ENCODE peak calls at places on chromosome 20, in four cellular contexts. B is GM12878, H is HepG2, E is HCT116. P is an unnamed sample.

GRCh38 chr20:23884771-23885162 is 5.2 kb upstream of the CST5 start:
- DNase-seq in B (no peak), H (no peak), E (no peak), P (no peak)

GRCh38 chr20:40705413-40705812 is 16.4 kb upstream of the MAFB start:
- DNase-seq in B (no peak), H (no peak), E (no peak), P (no peak)

GRCh38 chr20:54075322-54075721 is 4.9 kb upstream of the BCAS1 start:
- DNase-seq in B (no peak), H (no peak), E (no peak), P (no peak)

GRCh38 chr20:50838707-50839385 is 44.0 kb downstream of the BCAS4 start:
- DNase-seq in B (no peak), H (no peak), E (no peak), P (no peak)

GRCh38 chr20:36128463-36129176 is 25.9 kb upstream of the EPB41L1 start:
- DNase-seq in B (no peak), H (no peak), E (no peak), P (no peak)

GRCh38 chr20:43916875-43917371 is 2.3 kb downstream of the TOX2 start:
- DNase-seq in B (peak), H (no peak), E (no peak), P (no peak)

GRCh38 chr20:63708301-63709148 is 686 bp downstream of the ZGPAT start:
- DNase-seq in B (no peak), H (no peak), E (no peak), P (no peak)

GRCh38 chr20:5489596-5489995 is 172.8 kb upstream of the PROKR2 start:
- DNase-seq in B (no peak), H (no peak), E (no peak), P (no peak)

GRCh38 chr20:3655032-3655405 is 8.2 kb downstream of the GFRA4 start:
- DNase-seq in B (no peak), H (no peak), E (no peak), P (no peak)

GRCh38 chr20:15702161-15702560 is 871.1 kb downstream of the KIF16B start:
- DNase-seq in B (no peak), H (no peak), E (no peak), P (no peak)

GRCh38 chr20:47019106-47019824 is 124.6 kb downstream of the EYA2 start:
- DNase-seq in B (no peak), H (no peak), E (no peak), P (no peak)

GRCh38 chr20:44038681-44039123 is 124.0 kb downstream of the TOX2 start:
- DNase-seq in B (no peak), H (no peak), E (no peak), P (no peak)

GRCh38 chr20:37336369-37337207 is 9.4 kb upstream of the SRC start:
- DNase-seq in B (peak), H (no peak), E (no peak), P (no peak)

GRCh38 chr20:44017905-44018683 is 103.4 kb downstream of the TOX2 start:
- DNase-seq in B (no peak), H (no peak), E (peak), P (peak)

GRCh38 chr20:50747275-50747674 is 15.9 kb downstream of the PARD6B start:
- DNase-seq in B (no peak), H (no peak), E (no peak), P (no peak)

GRCh38 chr20:60001027-60001567 is 42.9 kb downstream of the CDH26 start:
- DNase-seq in B (no peak), H (no peak), E (no peak), P (no peak)

GRCh38 chr20:45890077-45890996 is 671 bp downstream of the NEURL2 start:
- DNase-seq in B (no peak), H (peak), E (no peak), P (peak)

GRCh38 chr20:2767768-2768631 is 32.4 kb downstream of the CPXM1 start:
- DNase-seq in B (no peak), H (no peak), E (no peak), P (peak)

GRCh38 chr20:4135385-4136077 is 120.2 kb upstream of the RNF24 start:
- DNase-seq in B (no peak), H (peak), E (peak), P (no peak)

GRCh38 chr20:63112491-63113219 is 103.3 kb downstream of the YTHDF1 start:
- DNase-seq in B (no peak), H (no peak), E (no peak), P (no peak)

GRCh38 chr20:62940875-62941274 is 2.9 kb downstream of the GID8 start:
- DNase-seq in B (no peak), H (no peak), E (no peak), P (no peak)

GRCh38 chr20:56433880-56434255 is 21.8 kb downstream of the CASS4 start:
- DNase-seq in B (no peak), H (no peak), E (no peak), P (no peak)

GRCh38 chr20:62044671-62045070 is 21.0 kb downstream of the TAF4 start:
- DNase-seq in B (no peak), H (no peak), E (no peak), P (peak)

GRCh38 chr20:53942121-53942816 is 128.1 kb downstream of the BCAS1 start:
- DNase-seq in B (peak), H (no peak), E (no peak), P (no peak)

GRCh38 chr20:50456452-50457324 is 53.5 kb upstream of the PTPN1 start:
- DNase-seq in B (no peak), H (no peak), E (no peak), P (no peak)

GRCh38 chr20:7859371-7859802 is 80.9 kb downstream of the HAO1 start:
- DNase-seq in B (peak), H (peak), E (no peak), P (peak)

GRCh38 chr20:13009682-13010406 is 1.1 kb downstream of the SPTLC3 start:
- DNase-seq in B (peak), H (peak), E (no peak), P (peak)

DNA sequence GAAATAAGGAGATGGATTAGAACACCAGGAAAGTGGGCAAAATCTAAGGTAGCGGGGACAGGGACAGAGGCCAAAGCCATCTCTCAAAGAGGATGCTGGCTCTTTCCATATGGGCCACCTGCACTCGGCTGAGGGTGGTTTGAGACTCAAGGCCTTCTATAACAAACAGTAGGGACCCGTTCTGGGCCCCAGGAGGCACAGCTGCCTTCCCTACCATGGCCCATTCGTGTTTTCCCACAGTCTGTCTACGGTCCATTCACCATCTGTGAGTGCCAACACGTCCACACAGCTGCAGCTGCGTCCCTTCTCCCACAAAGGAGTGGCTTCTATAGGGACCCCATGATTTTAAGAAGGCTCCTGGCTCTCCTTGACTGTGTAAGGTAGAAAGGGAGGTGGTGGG is 871 bp downstream of the BANF2 start:
- DNase-seq in B (no peak), H (no peak), E (no peak), P (no peak)
- TF ChIP-seq JUND in B (no peak), H (no peak), E (no peak), P (no peak)

GRCh38 chr20:507933-508332 is 35.7 kb downstream of the CSNK2A1 start:
- DNase-seq in B (no peak), H (no peak), E (no peak), P (no peak)
- TF ChIP-seq JUND in B (no peak), H (no peak), E (no peak), P (no peak)

GRCh38 chr20:58133020-58133419 is 95.4 kb downstream of the ANKRD60 start:
- DNase-seq in B (no peak), H (no peak), E (no peak), P (no peak)

GRCh38 chr20:58137651-58138265 is 90.7 kb downstream of the ANKRD60 start:
- DNase-seq in B (no peak), H (no peak), E (no peak), P (no peak)

GRCh38 chr20:58137236-58137635 is 91.2 kb downstream of the ANKRD60 start:
- DNase-seq in B (no peak), H (no peak), E (no peak), P (no peak)

GRCh38 chr20:58138395-58138794 is 90.1 kb downstream of the ANKRD60 start:
- DNase-seq in B (no peak), H (no peak), E (no peak), P (no peak)

GRCh38 chr20:58135441-58136170 is 92.8 kb downstream of the ANKRD60 start:
- DNase-seq in B (no peak), H (no peak), E (no peak), P (no peak)
- TF ChIP-seq JUND in B (no peak), H (no peak), E (no peak), P (no peak)

GRCh38 chr20:48791666-48792071 is 36.1 kb downstream of the PREX1 start:
- DNase-seq in B (no peak), H (no peak), E (no peak), P (peak)
- TF ChIP-seq JUND in B (no peak), H (no peak), E (no peak), P (no peak)

P was measured in T47D.